ENCODE peak calls at places on chromosomes 16 and 17, in seven cellular contexts. F, P, O, U, A, B and H are unnamed samples.

GRCh38 chr16:58336332-58337089 is 41.7 kb upstream of the PRSS54 start:
- DNase-seq in U (peak), A (peak), O (peak), F (peak), P (peak), B (peak), H (no peak)

GRCh38 chr16:27511657-27512056 is 38.1 kb downstream of the GTF3C1 start:
- DNase-seq in B (no peak), F (no peak), A (no peak), O (no peak), P (no peak), U (no peak), H (no peak)

GRCh38 chr17:66985838-66986237 is 21.3 kb downstream of the CACNG4 start:
- DNase-seq in O (no peak), F (no peak), P (no peak), A (no peak), B (no peak), U (no peak), H (no peak)

GRCh38 chr17:19445105-19445504 is 34.1 kb downstream of the RNF112 start:
- DNase-seq in O (no peak), P (no peak), B (no peak), U (no peak), F (no peak), A (no peak), H (no peak)

GRCh38 chr16:84065536-84066132 is 23.0 kb upstream of the SLC38A8 start:
- DNase-seq in P (peak), U (no peak), B (no peak), F (no peak), A (peak), O (peak), H (no peak)

GRCh38 chr16:68658258-68658973 is 13.3 kb downstream of the CDH3 start:
- DNase-seq in F (no peak), B (no peak), P (peak), O (peak), A (no peak), U (no peak), H (no peak)

GRCh38 chr16:87317766-87318121 is 552 bp upstream of the C16orf95 start:
- DNase-seq in B (no peak), O (peak), P (peak), A (no peak), U (no peak), F (no peak), H (no peak)

GRCh38 chr16:58317608-58318152 is 22.9 kb upstream of the PRSS54 start:
- DNase-seq in U (no peak), A (peak), P (no peak), B (no peak), O (no peak), F (no peak), H (peak)

GRCh38 chr17:44536090-44536960 is 21.0 kb upstream of the FZD2 start:
- DNase-seq in B (no peak), A (no peak), O (no peak), F (no peak), P (peak), U (no peak), H (no peak)

GRCh38 chr17:63140255-63140654 is 174.2 kb downstream of the TANC2 start:
- DNase-seq in P (no peak), F (no peak), B (peak), O (no peak), U (no peak), A (peak), H (no peak)